ENCODE peak calls at places on chromosome 2, in four cellular contexts. G, F, C and R are unnamed samples. For H3K4me1 and H3K27me3, the result is how much of the 10 kb centered on the place peaks cover.

GRCh38 chr2:204108301-204108700 is 171.7 kb downstream of the ICOS start:
- DNase-seq in G (peak), F (peak), C (no peak), R (no peak)

GRCh38 chr2:232129483-232129882 is 168.0 kb downstream of the DIS3L2 start:
- DNase-seq in G (no peak), F (no peak), C (no peak), R (no peak)

GRCh38 chr2:205323929-205324328 is 358.4 kb upstream of the NRP2 start:
- DNase-seq in G (peak), F (no peak), C (no peak), R (no peak)

GRCh38 chr2:118505436-118505835 is 342.0 kb downstream of the EN1 start:
- DNase-seq in G (no peak), F (no peak), C (no peak), R (no peak)

GRCh38 chr2:132776271-132776670 is 106.3 kb upstream of the LYPD1 start:
- DNase-seq in G (peak), F (no peak), C (no peak), R (no peak)

GRCh38 chr2:929011-929735 is 21.5 kb upstream of the SNTG2 start:
- DNase-seq in G (no peak), F (no peak), C (no peak), R (no peak)

GRCh38 chr2:152701198-152701597 is 16.1 kb downstream of the PRPF40A start:
- DNase-seq in G (no peak), F (no peak), C (no peak), R (no peak)

GRCh38 chr2:173553589-173553988 is 198.9 kb downstream of the CDCA7 start:
- DNase-seq in G (no peak), F (no peak), C (no peak), R (no peak)

DNA sequence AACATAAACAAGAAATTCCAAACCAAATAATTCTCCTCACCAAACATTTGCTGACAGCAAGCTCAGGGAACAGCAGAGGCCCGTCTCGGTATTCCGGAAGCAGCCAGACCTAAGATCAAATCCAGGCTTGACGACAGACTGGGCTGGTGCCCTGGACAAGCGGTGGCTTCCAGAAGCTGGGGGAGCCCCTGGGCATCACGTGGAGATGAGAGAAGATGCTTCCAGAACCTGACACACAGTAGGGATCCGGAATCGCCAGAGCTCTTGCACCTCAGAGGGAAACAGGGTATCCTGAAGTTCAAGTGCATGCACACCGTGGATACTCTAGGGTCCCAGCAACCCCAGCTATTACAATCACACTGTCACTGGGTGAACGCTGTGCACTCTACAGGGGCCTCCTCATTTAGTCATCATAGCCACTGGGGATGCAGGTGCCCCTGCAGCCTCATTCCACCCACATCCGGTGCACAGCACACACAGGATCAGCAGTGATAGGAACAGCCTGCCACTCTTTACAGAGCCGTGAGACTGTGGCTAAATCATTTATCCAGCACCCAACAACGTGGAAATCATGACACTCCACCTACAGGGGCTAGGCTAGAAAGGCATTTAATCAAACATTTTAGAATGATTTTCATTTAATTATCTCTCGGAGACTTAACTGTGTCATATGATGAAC is 102.6 kb downstream of the HDAC4 start:
- DNase-seq in G (no peak), F (no peak), C (no peak), R (peak)
- H3K4me3 ChIP-seq in G (no peak), F (no peak), C (no peak), R (no peak)

DNA sequence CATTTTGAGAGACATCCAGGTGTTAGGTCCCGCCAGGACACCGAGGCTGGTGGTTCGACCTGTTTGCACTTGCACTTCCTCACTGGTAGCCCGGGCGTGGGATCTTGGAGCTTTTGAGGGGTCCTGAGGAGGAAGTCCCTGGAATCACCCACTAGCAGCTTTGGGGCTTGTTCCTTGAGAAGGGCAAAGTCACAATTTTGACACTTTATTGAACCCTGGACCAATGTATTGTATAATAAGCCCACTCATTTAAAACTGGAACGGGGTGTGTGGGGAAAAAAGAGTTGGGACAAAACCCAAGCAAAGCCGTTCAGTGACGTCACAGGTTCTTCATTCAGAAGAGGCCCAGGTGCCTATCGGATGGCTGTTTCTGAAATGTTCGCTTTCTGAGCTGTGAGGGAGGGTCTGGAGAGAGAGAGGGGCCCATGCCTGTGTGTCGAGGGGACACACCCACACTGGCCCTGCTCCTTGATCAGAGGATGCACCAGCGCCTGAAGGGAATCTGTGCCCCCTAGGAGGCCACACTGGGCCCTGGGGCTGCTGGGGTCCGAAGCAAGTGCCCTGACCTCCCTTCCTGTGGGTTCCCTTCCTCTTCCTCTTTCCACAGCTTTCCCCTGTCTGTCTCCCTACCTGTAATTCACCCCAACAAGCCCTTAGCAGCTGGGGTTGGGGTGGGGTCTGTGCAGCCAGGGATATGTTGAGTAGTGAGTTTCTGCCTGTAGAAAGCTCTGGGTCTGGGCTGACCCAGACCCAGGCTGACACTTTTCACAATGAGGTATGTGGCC is 2.6 kb downstream of the LPIN1 start:
- DNase-seq in G (no peak), F (no peak), C (no peak), R (no peak)
- H3K4me1 ChIP-seq in G (under half), F (under half), C (half or more), R (half or more)

GRCh38 chr2:3102915-3103569 is 274.6 kb downstream of the EIPR1 start:
- DNase-seq in G (no peak), F (no peak), C (no peak), R (no peak)
- H3K27me3 ChIP-seq in G (under half), F (under half), C (under half), R (half or more)

GRCh38 chr2:47072728-47073191 is 82.3 kb downstream of the STPG4 start:
- DNase-seq in G (no peak), F (peak), C (peak), R (peak)
- H3K4me3 ChIP-seq in G (no peak), F (no peak), C (no peak), R (peak)

DNA sequence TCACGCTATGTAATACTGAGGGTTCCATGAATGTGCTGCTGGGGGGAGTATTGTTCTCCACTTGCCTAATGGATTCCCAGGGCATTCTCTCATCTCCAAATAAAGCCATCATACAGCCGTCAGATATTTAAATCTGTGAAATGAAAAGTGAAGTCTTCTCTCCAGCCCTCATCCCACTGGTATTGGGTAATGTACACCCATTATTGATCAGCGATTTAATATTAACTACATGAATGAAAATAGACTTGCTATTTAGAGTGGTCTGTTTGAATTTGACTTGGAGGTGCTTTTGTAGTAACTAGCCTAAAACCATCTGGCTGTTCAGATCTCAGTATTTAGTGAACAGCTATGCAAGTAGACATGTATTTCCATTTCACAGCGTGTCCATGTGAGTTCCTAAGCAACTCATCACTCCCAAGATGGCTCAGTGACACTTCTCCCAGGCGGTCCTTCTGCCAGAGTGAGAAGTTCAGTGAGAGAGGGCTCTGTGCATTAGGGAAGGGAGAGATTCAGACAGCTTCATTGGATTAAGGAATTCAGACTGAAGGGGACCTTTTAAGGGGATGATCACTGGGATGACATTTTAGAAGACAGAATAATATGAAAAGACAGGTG is 140.7 kb downstream of the WDSUB1 start:
- DNase-seq in G (no peak), F (no peak), C (no peak), R (no peak)
- H3K4me1 ChIP-seq in G (under half), F (under half), C (under half), R (half or more)

GRCh38 chr2:172101707-172102158 is 967 bp downstream of the DLX2 start:
- DNase-seq in G (peak), F (no peak), C (no peak), R (no peak)
- H3K27me3 ChIP-seq in G (half or more), F (half or more), C (half or more), R (half or more)

DNA sequence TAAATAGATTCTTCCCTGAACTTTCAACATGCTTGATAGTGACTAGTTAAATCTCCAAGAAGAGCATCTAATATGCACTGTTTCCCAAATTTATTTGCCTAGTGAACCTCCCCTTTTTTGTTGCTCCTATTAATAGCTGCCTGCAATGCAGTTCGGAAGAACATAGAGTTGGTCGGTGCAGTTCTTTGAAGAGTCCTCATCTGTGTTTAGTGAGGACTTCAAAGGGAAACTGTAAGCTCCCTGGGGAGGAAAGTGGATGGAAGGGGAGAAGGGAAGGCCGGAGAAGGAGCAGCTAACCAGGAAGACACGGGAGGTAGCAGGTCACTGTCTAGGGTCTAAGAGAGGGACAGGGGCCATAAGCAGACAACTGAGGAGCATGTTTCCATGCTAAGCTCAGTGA is 48.9 kb upstream of the ANXA4 start:
- DNase-seq in G (no peak), F (no peak), C (no peak), R (no peak)
- H3K4me3 ChIP-seq in G (no peak), F (no peak), C (no peak), R (no peak)